ENCODE peak calls at places on chromosomes 3 and 15, in five cellular contexts. One of them, this sample, is unnamed.
A peak's percentile ranks its signal among the peaks of the same experiment; 100 is the strongest.

GRCh38 chr15:73856458-73857192 is 16.7 kb upstream of the TBC1D21 start:
- DNase-seq in GM23338: no peak
- DNase-seq in GM23248: no peak
- DNase-seq in fibroblast of lung: no peak
- DNase-seq in PC-3: no peak
- DNase-seq in this sample: no peak

GRCh38 chr3:29775352-29775751 is 494.5 kb downstream of the RBMS3 start:
- DNase-seq in GM23338: no peak
- DNase-seq in GM23248: no peak
- DNase-seq in fibroblast of lung: peak; percentile 76
- DNase-seq in PC-3: no peak
- DNase-seq in this sample: no peak

GRCh38 chr3:142976621-142977398 is 13.3 kb upstream of the PAQR9 start:
- DNase-seq in GM23338: peak; percentile 32
- DNase-seq in GM23248: peak; percentile 96
- DNase-seq in fibroblast of lung: peak; percentile 96
- DNase-seq in PC-3: peak; percentile 93
- DNase-seq in this sample: peak; percentile 89

GRCh38 chr3:177358085-177358967 is 161.0 kb upstream of the TBL1XR1 start:
- DNase-seq in GM23338: peak; percentile 60
- DNase-seq in GM23248: peak; percentile 60
- DNase-seq in fibroblast of lung: peak; percentile 90
- DNase-seq in PC-3: peak; percentile 96
- DNase-seq in this sample: peak; percentile 81

GRCh38 chr15:101532865-101533264 is 43.4 kb upstream of the PCSK6 start:
- DNase-seq in GM23338: no peak
- DNase-seq in GM23248: no peak
- DNase-seq in fibroblast of lung: no peak
- DNase-seq in PC-3: no peak
- DNase-seq in this sample: no peak

GRCh38 chr15:87619161-87619960 is 637.2 kb downstream of the NTRK3 start:
- DNase-seq in GM23338: no peak
- DNase-seq in GM23248: peak; percentile 72
- DNase-seq in fibroblast of lung: peak; percentile 95
- DNase-seq in PC-3: peak; percentile 32
- DNase-seq in this sample: peak; percentile 60

GRCh38 chr3:104763007-104763406 is 603.7 kb upstream of the ALCAM start:
- DNase-seq in GM23338: peak; percentile 14
- DNase-seq in GM23248: peak; percentile 4
- DNase-seq in fibroblast of lung: peak; percentile 63
- DNase-seq in PC-3: peak; percentile 17
- DNase-seq in this sample: no peak

GRCh38 chr3:174330303-174330702 is 528.8 kb upstream of the NAALADL2 start:
- DNase-seq in GM23338: no peak
- DNase-seq in GM23248: peak; percentile 87
- DNase-seq in fibroblast of lung: peak; percentile 95
- DNase-seq in PC-3: peak; percentile 91
- DNase-seq in this sample: no peak

GRCh38 chr3:40885423-40885822 is 313.9 kb upstream of the CTNNB1 start:
- DNase-seq in GM23338: no peak
- DNase-seq in GM23248: no peak
- DNase-seq in fibroblast of lung: no peak
- DNase-seq in PC-3: no peak
- DNase-seq in this sample: no peak

GRCh38 chr3:64244011-64244942 is 19.0 kb upstream of the PRICKLE2 start:
- DNase-seq in GM23338: peak; percentile 75
- DNase-seq in GM23248: peak; percentile 62
- DNase-seq in fibroblast of lung: no peak
- DNase-seq in PC-3: peak; percentile 40
- DNase-seq in this sample: no peak

GRCh38 chr15:67068724-67069400 is 3.5 kb downstream of the SMAD3 start:
- DNase-seq in GM23338: no peak
- DNase-seq in GM23248: peak; percentile 66
- DNase-seq in fibroblast of lung: peak; percentile 59
- DNase-seq in PC-3: no peak
- DNase-seq in this sample: no peak

GRCh38 chr3:153414972-153415371 is 252.9 kb downstream of the RAP2B start:
- DNase-seq in GM23338: no peak
- DNase-seq in GM23248: no peak
- DNase-seq in fibroblast of lung: peak; percentile 22
- DNase-seq in PC-3: no peak
- DNase-seq in this sample: no peak

GRCh38 chr3:146382386-146382785 is 87.0 kb downstream of the PLSCR2 start:
- DNase-seq in GM23338: peak; percentile 53
- DNase-seq in GM23248: peak; percentile 38
- DNase-seq in fibroblast of lung: peak; percentile 27
- DNase-seq in PC-3: peak; percentile 61
- DNase-seq in this sample: peak; percentile 16

GRCh38 chr3:10981961-10982360 is 10.6 kb upstream of the SLC6A1 start:
- DNase-seq in GM23338: no peak
- DNase-seq in GM23248: peak; percentile 6
- DNase-seq in fibroblast of lung: peak; percentile 51
- DNase-seq in PC-3: peak; percentile 47
- DNase-seq in this sample: no peak

GRCh38 chr3:123476967-123477750 is 28.3 kb upstream of the ADCY5 start:
- DNase-seq in GM23338: no peak
- DNase-seq in GM23248: no peak
- DNase-seq in fibroblast of lung: no peak
- DNase-seq in PC-3: no peak
- DNase-seq in this sample: no peak
- H3K27me3 ChIP-seq in GM23338: no peaks in the 10 kb centered on the region
- H3K27me3 ChIP-seq in GM23248: peaks cover 52% of the 10 kb centered on the region
- H3K27me3 ChIP-seq in fibroblast of lung: peaks cover 24% of the 10 kb centered on the region
- H3K27me3 ChIP-seq in PC-3: peaks cover 60% of the 10 kb centered on the region
- H3K27me3 ChIP-seq in this sample: no peaks in the 10 kb centered on the region

GRCh38 chr3:114418724-114419543 is 125.1 kb downstream of the TIGIT start:
- DNase-seq in GM23338: peak; percentile 82
- DNase-seq in GM23248: peak; percentile 88
- DNase-seq in fibroblast of lung: peak; percentile 81
- DNase-seq in PC-3: peak; percentile 67
- DNase-seq in this sample: peak; percentile 76
- H3K27ac ChIP-seq in GM23338: no peak overlapping the region
- H3K27ac ChIP-seq in GM23248: peak overlapping the region; percentile 85
- H3K27ac ChIP-seq in fibroblast of lung: peak overlapping the region; percentile 55
- H3K27ac ChIP-seq in PC-3: no peak overlapping the region
- H3K27ac ChIP-seq in this sample: peak overlapping the region; percentile 58

DNA sequence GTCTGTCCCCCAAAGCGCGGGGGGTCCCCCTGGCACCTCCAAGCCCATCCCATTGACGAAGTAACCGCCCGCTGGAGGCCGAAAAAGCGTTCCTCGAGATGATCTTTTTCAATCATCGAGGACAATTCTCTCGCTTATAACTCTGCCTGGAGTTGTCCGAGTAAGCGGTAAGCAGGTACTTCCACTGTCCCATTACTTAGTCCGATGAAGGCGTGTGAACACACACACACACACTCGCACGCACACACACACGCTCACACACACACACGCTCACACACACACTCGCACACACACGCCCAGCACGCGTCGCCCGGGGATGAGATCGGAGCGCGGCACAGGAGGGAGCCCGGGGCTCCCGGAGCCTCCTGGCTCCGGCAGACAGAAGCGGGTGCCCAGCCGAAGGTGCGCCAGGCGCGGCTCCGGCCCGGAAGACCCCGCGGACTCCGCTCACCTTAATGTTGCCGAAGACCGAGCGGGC is 430 bp downstream of the SLCO2A1 start:
- DNase-seq in GM23338: peak; percentile 44
- DNase-seq in GM23248: peak; percentile 55
- DNase-seq in fibroblast of lung: peak; percentile 40
- DNase-seq in PC-3: no peak
- DNase-seq in this sample: peak; percentile 34
- TF ChIP-seq EZH2 in GM23338: peak; percentile 55
- TF ChIP-seq EZH2 in GM23248: no peak
- TF ChIP-seq EZH2 in fibroblast of lung: peak; percentile 66
- TF ChIP-seq EZH2 in PC-3: no peak
- TF ChIP-seq EZH2 in this sample: peak; percentile 10

GRCh38 chr15:92682772-92683510 is 27.4 kb upstream of the FAM174B start:
- DNase-seq in GM23338: no peak
- DNase-seq in GM23248: peak; percentile 71
- DNase-seq in fibroblast of lung: no peak
- DNase-seq in PC-3: no peak
- DNase-seq in this sample: no peak

GRCh38 chr15:92674347-92674746 is 18.8 kb upstream of the FAM174B start:
- DNase-seq in GM23338: no peak
- DNase-seq in GM23248: no peak
- DNase-seq in fibroblast of lung: no peak
- DNase-seq in PC-3: no peak
- DNase-seq in this sample: no peak

GRCh38 chr15:92681141-92681622 is 25.6 kb upstream of the FAM174B start:
- DNase-seq in GM23338: no peak
- DNase-seq in GM23248: peak; percentile 90
- DNase-seq in fibroblast of lung: peak; percentile 76
- DNase-seq in PC-3: no peak
- DNase-seq in this sample: no peak

GRCh38 chr15:92683511-92683834 is 27.9 kb upstream of the FAM174B start:
- DNase-seq in GM23338: peak; percentile 91
- DNase-seq in GM23248: peak; percentile 37
- DNase-seq in fibroblast of lung: peak; percentile 4
- DNase-seq in PC-3: peak; percentile 81
- DNase-seq in this sample: no peak

GRCh38 chr15:92677998-92678397 is 22.4 kb upstream of the FAM174B start:
- DNase-seq in GM23338: no peak
- DNase-seq in GM23248: no peak
- DNase-seq in fibroblast of lung: no peak
- DNase-seq in PC-3: no peak
- DNase-seq in this sample: no peak
- H3K27me3 ChIP-seq in GM23338: no peaks in the 10 kb centered on the region
- H3K27me3 ChIP-seq in GM23248: no peaks in the 10 kb centered on the region
- H3K27me3 ChIP-seq in fibroblast of lung: no peaks in the 10 kb centered on the region
- H3K27me3 ChIP-seq in PC-3: no peaks in the 10 kb centered on the region
- H3K27me3 ChIP-seq in this sample: no peaks in the 10 kb centered on the region

DNA sequence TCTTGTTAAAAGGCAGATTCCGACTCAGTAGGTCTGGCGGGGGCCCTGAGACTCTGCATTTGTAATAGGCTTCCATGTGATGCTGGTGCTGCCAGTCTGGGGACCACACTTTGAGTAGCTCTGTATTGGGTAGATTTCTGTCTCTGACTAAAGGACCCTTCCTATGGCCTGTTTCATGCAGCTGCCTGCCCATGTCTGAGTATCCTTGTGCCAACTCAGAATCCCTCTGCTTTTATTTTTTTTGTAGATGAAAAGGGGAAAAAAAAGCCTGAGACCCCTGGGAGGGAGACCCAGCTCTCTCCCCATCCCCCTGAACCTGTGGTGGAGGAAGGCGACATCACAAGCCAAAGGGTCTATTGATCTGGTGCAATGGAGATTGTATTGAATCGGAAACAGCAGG is 81.9 kb downstream of the EBLN2 start:
- DNase-seq in GM23338: no peak
- DNase-seq in GM23248: no peak
- DNase-seq in fibroblast of lung: no peak
- DNase-seq in PC-3: no peak
- DNase-seq in this sample: no peak
- H3K27ac ChIP-seq in GM23338: no peak overlapping the region
- H3K27ac ChIP-seq in GM23248: no peak overlapping the region
- H3K27ac ChIP-seq in fibroblast of lung: no peak overlapping the region
- H3K27ac ChIP-seq in PC-3: no peak overlapping the region
- H3K27ac ChIP-seq in this sample: no peak overlapping the region

GRCh38 chr3:168860028-168860427 is 764.3 kb upstream of the GOLIM4 start:
- DNase-seq in GM23338: no peak
- DNase-seq in GM23248: no peak
- DNase-seq in fibroblast of lung: no peak
- DNase-seq in PC-3: no peak
- DNase-seq in this sample: no peak
- TF ChIP-seq EZH2 in GM23338: no peak
- TF ChIP-seq EZH2 in GM23248: no peak
- TF ChIP-seq EZH2 in fibroblast of lung: no peak
- TF ChIP-seq EZH2 in PC-3: no peak
- TF ChIP-seq EZH2 in this sample: no peak

GRCh38 chr15:58048261-58048660 is 17.2 kb downstream of the ALDH1A2 start:
- DNase-seq in GM23338: no peak
- DNase-seq in GM23248: no peak
- DNase-seq in fibroblast of lung: no peak
- DNase-seq in PC-3: no peak
- DNase-seq in this sample: no peak
- H3K27me3 ChIP-seq in GM23338: peaks cover 37% of the 10 kb centered on the region
- H3K27me3 ChIP-seq in GM23248: peaks cover 35% of the 10 kb centered on the region
- H3K27me3 ChIP-seq in fibroblast of lung: peaks cover 3% of the 10 kb centered on the region
- H3K27me3 ChIP-seq in PC-3: no peaks in the 10 kb centered on the region
- H3K27me3 ChIP-seq in this sample: no peaks in the 10 kb centered on the region

DNA sequence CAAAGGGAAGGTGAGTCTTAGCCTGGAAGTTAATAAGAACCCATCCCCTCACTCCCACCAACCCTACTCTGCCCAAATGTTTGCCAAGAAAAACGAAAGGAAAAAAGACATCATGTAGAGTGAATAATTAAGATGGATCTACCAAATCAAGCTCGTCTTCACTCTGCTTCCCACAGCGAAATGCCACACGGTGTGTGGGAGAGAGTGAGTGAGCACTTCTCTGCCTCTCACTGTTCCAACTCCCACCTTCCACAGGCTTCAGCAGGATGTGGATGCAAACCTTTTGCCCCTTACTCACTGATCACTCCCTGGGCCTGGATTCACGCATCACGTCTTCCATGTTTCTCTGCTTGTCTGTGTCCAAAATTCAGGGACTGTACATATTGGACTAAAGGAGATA is 85.4 kb downstream of the WDR76 start:
- DNase-seq in GM23338: no peak
- DNase-seq in GM23248: no peak
- DNase-seq in fibroblast of lung: peak; percentile 42
- DNase-seq in PC-3: no peak
- DNase-seq in this sample: no peak
- H3K27ac ChIP-seq in GM23338: no peak overlapping the region
- H3K27ac ChIP-seq in GM23248: no peak overlapping the region
- H3K27ac ChIP-seq in fibroblast of lung: peak overlapping the region; percentile 17
- H3K27ac ChIP-seq in PC-3: peak overlapping the region; percentile 75
- H3K27ac ChIP-seq in this sample: no peak overlapping the region

This sample was measured in mammary epithelial cell.